ENCODE peak calls at places on chromosome 1, in seven cellular contexts. X, Z, N, H, W, G and R are unnamed samples.

GRCh38 chr1:45945426-45945825 is 142.0 kb downstream of the MAST2 start:
- DNase-seq in Z (no peak), N (no peak), G (peak), X (no peak), W (peak), H (peak), R (peak)

GRCh38 chr1:18931731-18932130 is 24.7 kb downstream of the IFFO2 start:
- DNase-seq in N (no peak), Z (no peak), X (no peak), W (no peak), H (no peak), G (no peak), R (no peak)

GRCh38 chr1:170495006-170495405 is 37.0 kb upstream of the GORAB start:
- DNase-seq in W (peak), X (no peak), G (peak), Z (no peak), H (no peak), N (no peak), R (no peak)

GRCh38 chr1:3501856-3502665 is 47.6 kb downstream of the ARHGEF16 start:
- DNase-seq in W (peak), N (peak), G (peak), H (peak), X (peak), Z (no peak), R (peak)

GRCh38 chr1:189669846-189670245 is 807.8 kb downstream of the BRINP3 start:
- DNase-seq in G (peak), Z (no peak), H (peak), X (no peak), N (no peak), W (peak), R (no peak)

GRCh38 chr1:232422901-232423300 is 207.0 kb downstream of the SIPA1L2 start:
- DNase-seq in Z (no peak), G (peak), H (peak), N (no peak), W (peak), X (no peak), R (no peak)

GRCh38 chr1:150162862-150163706 is 13.4 kb downstream of the PLEKHO1 start:
- DNase-seq in Z (peak), N (peak), X (peak), H (peak), W (peak), G (peak), R (peak)

GRCh38 chr1:202283379-202283844 is 58.3 kb downstream of the UBE2T start:
- DNase-seq in W (peak), X (no peak), G (peak), N (peak), H (peak), Z (no peak), R (peak)

GRCh38 chr1:228900099-228900965 is 165.1 kb downstream of the RHOU start:
- DNase-seq in Z (no peak), X (no peak), G (peak), N (no peak), W (peak), H (peak), R (no peak)

GRCh38 chr1:3597599-3597964 is 13.7 kb downstream of the MEGF6 start:
- DNase-seq in G (no peak), X (no peak), N (no peak), Z (no peak), W (no peak), H (no peak), R (no peak)

GRCh38 chr1:232084584-232085223 is 458.1 kb downstream of the DISC1 start:
- DNase-seq in X (peak), H (peak), W (peak), N (peak), Z (no peak), G (peak), R (no peak)

GRCh38 chr1:47468759-47469404 is 31.0 kb downstream of the FOXD2 start:
- DNase-seq in Z (no peak), X (no peak), G (no peak), H (no peak), N (peak), W (peak), R (no peak)

GRCh38 chr1:61051455-61052392 is 30.6 kb upstream of the NFIA start:
- DNase-seq in W (no peak), Z (no peak), H (no peak), N (peak), X (peak), G (no peak), R (no peak)

GRCh38 chr1:39573736-39574624 is 2.6 kb downstream of the PABPC4 start:
- DNase-seq in X (no peak), G (peak), Z (no peak), N (no peak), W (peak), H (peak), R (peak)

GRCh38 chr1:190479537-190479936 is 1.9 kb upstream of the BRINP3 start:
- DNase-seq in N (no peak), G (no peak), Z (no peak), W (no peak), X (no peak), H (no peak), R (no peak)

GRCh38 chr1:91584866-91585265 is 84.2 kb downstream of the CDC7 start:
- DNase-seq in H (no peak), Z (no peak), N (no peak), G (no peak), W (no peak), X (no peak), R (no peak)

GRCh38 chr1:24909388-24909898 is 20.6 kb downstream of the RUNX3 start:
- DNase-seq in X (peak), W (peak), G (peak), N (peak), H (peak), Z (no peak), R (peak)

GRCh38 chr1:176566004-176566975 is 103.3 kb downstream of the PAPPA2 start:
- DNase-seq in X (no peak), H (peak), G (no peak), N (no peak), Z (no peak), W (no peak), R (no peak)

GRCh38 chr1:26602378-26602959 is 72.9 kb downstream of the RPS6KA1 start:
- DNase-seq in G (peak), Z (peak), H (peak), N (peak), X (peak), W (peak), R (peak)

GRCh38 chr1:1353389-1354151 is 4.4 kb upstream of the DVL1 start:
- DNase-seq in G (no peak), H (no peak), Z (no peak), W (no peak), N (peak), X (peak), R (no peak)

GRCh38 chr1:30111431-30111830 is 612.0 kb downstream of the MATN1 start:
- DNase-seq in X (peak), Z (no peak), W (peak), G (peak), H (peak), N (peak), R (peak)

GRCh38 chr1:231410041-231410591 is 12.0 kb downstream of the EGLN1 start:
- DNase-seq in G (no peak), Z (no peak), H (peak), W (peak), X (no peak), N (no peak), R (no peak)

GRCh38 chr1:198638894-198639319 is at the start of gene PTPRC:
- DNase-seq in Z (no peak), W (no peak), H (no peak), X (no peak), G (no peak), N (no peak), R (no peak)

GRCh38 chr1:180247061-180247460 is 17.0 kb downstream of the LHX4 start:
- DNase-seq in Z (no peak), W (peak), X (no peak), N (no peak), H (no peak), G (no peak), R (no peak)

GRCh38 chr1:87329756-87330200 is 1.1 kb downstream of the LMO4 start:
- DNase-seq in Z (no peak), H (peak), X (no peak), G (no peak), W (peak), N (no peak), R (no peak)

GRCh38 chr1:167362638-167363037 is 142.0 kb downstream of the POU2F1 start:
- DNase-seq in Z (no peak), X (no peak), H (no peak), W (no peak), G (no peak), N (no peak), R (no peak)

GRCh38 chr1:230066036-230066435 is 1.0 kb upstream of the GALNT2 start:
- DNase-seq in H (no peak), Z (no peak), W (no peak), G (no peak), N (no peak), X (no peak), R (no peak)

GRCh38 chr1:205615789-205616188 is 16.0 kb downstream of the ELK4 start:
- DNase-seq in W (no peak), Z (no peak), H (no peak), G (no peak), N (no peak), X (no peak), R (no peak)

GRCh38 chr1:63723618-63724017 is 50.2 kb upstream of the ROR1 start:
- DNase-seq in N (no peak), X (no peak), G (peak), H (peak), Z (no peak), W (no peak), R (no peak)

GRCh38 chr1:22258696-22259095 is 115.8 kb upstream of the WNT4 start:
- DNase-seq in X (no peak), W (peak), H (no peak), G (no peak), Z (no peak), N (no peak), R (no peak)
- TF ChIP-seq CTCF in X (no peak), W (no peak), H (no peak), G (no peak), Z (no peak), N (no peak), R (no peak)

DNA sequence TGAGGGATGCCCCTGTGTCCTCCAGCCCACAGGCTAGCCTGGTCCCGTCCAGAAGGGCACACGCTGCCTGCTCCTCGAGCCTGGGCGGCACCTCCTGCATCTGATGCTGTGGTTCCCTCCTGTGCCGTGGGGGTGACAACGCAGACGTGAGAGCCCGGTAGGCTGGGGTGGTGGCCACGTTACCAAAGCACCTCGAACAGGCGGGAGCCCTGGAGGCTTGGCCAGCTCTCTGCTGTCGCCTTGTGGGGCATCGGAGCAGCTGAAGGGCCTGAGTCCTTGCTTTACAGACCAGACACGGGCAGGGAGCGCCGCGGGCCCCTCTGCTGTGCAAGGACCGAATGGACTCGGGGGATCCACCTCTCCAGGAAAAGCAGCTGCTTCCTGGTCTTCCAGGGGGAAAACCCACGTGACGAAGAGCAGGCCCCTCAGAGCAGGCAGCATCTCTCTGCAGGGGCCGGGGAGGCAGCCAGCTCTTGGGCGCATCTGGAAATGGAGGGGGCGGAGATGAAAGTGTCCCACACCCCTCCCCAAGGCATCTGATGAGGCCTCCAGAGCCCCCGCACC is 133.3 kb downstream of the NPHP4 start:
- DNase-seq in H (no peak), Z (no peak), G (no peak), W (no peak), X (peak), N (no peak), R (no peak)
- TF ChIP-seq CTCF in H (no peak), Z (no peak), G (no peak), W (no peak), X (peak), N (no peak), R (no peak)

DNA sequence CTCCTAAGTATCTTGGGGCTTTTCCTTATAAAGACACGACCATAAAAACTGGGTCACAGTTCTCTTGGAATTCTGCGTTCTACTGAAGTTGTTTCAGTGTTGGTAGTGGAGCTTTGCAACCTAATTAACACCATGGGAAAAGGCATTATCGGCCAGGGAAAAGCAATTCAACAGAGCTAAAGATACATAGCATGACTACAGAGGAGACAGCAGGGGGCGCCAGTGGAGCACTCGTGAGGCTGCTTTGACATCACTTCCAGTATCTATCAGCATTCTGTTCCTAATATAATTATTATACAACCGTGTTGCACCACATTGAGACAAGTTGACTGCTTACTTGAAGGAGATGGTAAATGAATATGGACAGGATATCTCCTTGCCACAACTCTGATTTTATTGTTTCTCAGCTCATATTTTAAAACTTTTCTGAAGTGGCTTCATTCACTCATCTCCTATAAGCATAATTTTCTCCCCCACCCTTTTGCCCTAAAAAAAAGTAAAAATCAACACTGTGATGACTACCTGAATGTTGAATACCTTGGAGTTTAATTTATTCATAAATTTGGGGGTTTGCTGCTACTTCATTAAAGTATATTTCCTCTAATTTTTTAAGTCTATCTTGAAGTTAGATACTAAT is 39.4 kb downstream of the ZP4 start:
- DNase-seq in Z (no peak), N (peak), X (peak), H (peak), W (peak), G (peak), R (peak)
- TF ChIP-seq CTCF in Z (peak), N (peak), X (peak), H (peak), W (peak), G (peak), R (peak)

GRCh38 chr1:178047403-178048093 is 46.4 kb upstream of the RASAL2 start:
- DNase-seq in W (no peak), H (no peak), G (no peak), N (no peak), Z (no peak), X (no peak), R (no peak)
- TF ChIP-seq CTCF in W (no peak), H (no peak), G (no peak), N (no peak), Z (no peak), X (no peak), R (no peak)

GRCh38 chr1:153919879-153920852 is 2.6 kb downstream of the GATAD2B start:
- DNase-seq in X (peak), N (no peak), H (peak), Z (no peak), W (peak), G (peak), R (peak)
- TF ChIP-seq CTCF in X (peak), N (no peak), H (peak), Z (peak), W (peak), G (peak), R (peak)

DNA sequence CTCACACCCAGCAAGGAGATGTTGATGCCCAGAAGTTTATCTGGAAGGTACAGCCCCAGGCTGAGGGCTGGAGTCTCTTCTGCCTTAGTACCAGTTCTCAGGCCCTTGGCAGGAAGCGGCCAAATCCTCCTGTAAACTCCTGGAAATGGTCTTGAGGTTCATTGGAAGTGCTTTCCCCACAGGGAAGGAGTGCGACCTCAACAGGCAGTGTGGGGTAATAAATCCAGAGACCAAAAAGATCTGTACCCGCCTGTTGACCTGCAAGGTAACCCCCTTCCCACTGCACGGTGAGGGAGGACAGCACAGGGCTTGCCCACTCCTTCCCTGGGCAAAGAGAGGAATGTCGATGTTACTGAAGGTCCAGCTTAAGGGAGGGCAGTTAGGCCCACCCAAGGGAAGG is 4.5 kb downstream of the ATXN7L2 start:
- DNase-seq in N (no peak), W (peak), G (no peak), H (no peak), Z (no peak), X (no peak), R (no peak)
- TF ChIP-seq CTCF in N (no peak), W (peak), G (peak), H (no peak), Z (no peak), X (peak), R (peak)

GRCh38 chr1:160549665-160550006 is 26.6 kb upstream of the SLAMF6 start:
- DNase-seq in N (no peak), X (no peak), Z (no peak), G (no peak), H (no peak), W (no peak), R (no peak)

GRCh38 chr1:160552425-160552824 is 26.9 kb downstream of the CD84 start:
- DNase-seq in X (no peak), W (no peak), H (no peak), Z (no peak), N (no peak), G (no peak), R (no peak)

GRCh38 chr1:160548960-160549664 is 26.1 kb upstream of the SLAMF6 start:
- DNase-seq in H (no peak), W (no peak), G (no peak), N (no peak), X (no peak), Z (no peak), R (no peak)

GRCh38 chr1:160548183-160548582 is 25.1 kb upstream of the SLAMF6 start:
- DNase-seq in Z (no peak), H (no peak), X (no peak), G (no peak), N (no peak), W (no peak), R (no peak)

GRCh38 chr1:160550572-160551034 is 27.5 kb upstream of the SLAMF6 start:
- DNase-seq in N (no peak), W (no peak), Z (no peak), G (no peak), H (no peak), X (peak), R (no peak)
- TF ChIP-seq CTCF in N (no peak), W (no peak), Z (no peak), G (no peak), H (no peak), X (peak), R (no peak)

GRCh38 chr1:98001764-98002163 is 80.9 kb upstream of the DPYD start:
- DNase-seq in H (peak), N (no peak), X (no peak), W (peak), G (peak), Z (no peak), R (peak)
- TF ChIP-seq CTCF in H (peak), N (no peak), X (peak), W (peak), G (peak), Z (peak), R (peak)

GRCh38 chr1:204307334-204307883 is 52.3 kb downstream of the PLEKHA6 start:
- DNase-seq in W (peak), H (peak), G (peak), X (peak), Z (peak), N (peak), R (no peak)
- TF ChIP-seq CTCF in W (peak), H (peak), G (no peak), X (peak), Z (peak), N (no peak), R (no peak)

GRCh38 chr1:174883361-174883760 is 116.4 kb upstream of the CACYBP start:
- DNase-seq in G (peak), W (peak), X (peak), N (no peak), Z (peak), H (peak), R (peak)
- TF ChIP-seq CTCF in G (no peak), W (peak), X (peak), N (no peak), Z (peak), H (peak), R (peak)